ENCODE peak calls at places on chromosomes 4 and X, in nine cellular contexts. Y is ascending aorta, D is endothelial cell, G is glutamatergic neuron, B is OCI-LY7, A is breast epithelium, R is fibroblast of mammary gland, L is fibroblast of the aortic adventitia, Q is AG10803. F is an unnamed sample.

GRCh38 chr4:25863347-25863784 is 578 bp upstream of the SEL1L3 start:
- DNase-seq in Y (no peak), D (peak), G (peak), B (peak), A (no peak), R (no peak), L (no peak), Q (no peak), F (no peak)

GRCh38 chr4:125728568-125728967 is 413.8 kb downstream of the FAT4 start:
- DNase-seq in Y (no peak), D (no peak), G (no peak), B (no peak), A (no peak), R (peak), L (peak), Q (peak), F (no peak)

GRCh38 chr4:113823291-113823659 is 61.7 kb upstream of the CAMK2D start:
- DNase-seq in Y (no peak), D (no peak), G (no peak), B (no peak), A (no peak), R (peak), L (no peak), Q (peak), F (no peak)

GRCh38 chrX:44952329-44953027 is 79.5 kb downstream of the KDM6A start:
- DNase-seq in Y (no peak), D (no peak), G (no peak), B (no peak), A (no peak), R (no peak), L (no peak), Q (no peak), F (no peak)

GRCh38 chr4:1299301-1299860 is 9.7 kb downstream of the MAEA start:
- DNase-seq in Y (no peak), D (no peak), G (no peak), B (no peak), A (no peak), R (no peak), L (no peak), Q (no peak), F (no peak)

GRCh38 chrX:22097295-22097694 is 65.2 kb downstream of the PHEX start:
- DNase-seq in Y (no peak), D (no peak), G (no peak), B (no peak), A (no peak), R (peak), L (peak), Q (peak), F (no peak)

GRCh38 chr4:88172987-88173386 is 14.5 kb upstream of the ABCG2 start:
- DNase-seq in Y (no peak), D (no peak), G (no peak), B (no peak), A (no peak), R (no peak), L (no peak), Q (no peak), F (no peak)

GRCh38 chr4:8427761-8428287 is 12.7 kb downstream of the ACOX3 start:
- DNase-seq in Y (no peak), D (no peak), G (no peak), B (peak), A (peak), R (peak), L (peak), Q (peak), F (no peak)

GRCh38 chrX:19678941-19679340 is 163.6 kb upstream of the MAP3K15 start:
- DNase-seq in Y (no peak), D (no peak), G (no peak), B (peak), A (no peak), R (no peak), L (no peak), Q (no peak), F (no peak)

GRCh38 chrX:107508925-107509324 is 59.5 kb downstream of the FRMPD3 start:
- DNase-seq in Y (no peak), D (no peak), G (no peak), B (no peak), A (no peak), R (no peak), L (no peak), Q (no peak), F (no peak)

GRCh38 chrX:129777218-129777768 is 2.5 kb upstream of the SASH3 start:
- DNase-seq in Y (no peak), D (no peak), G (no peak), B (peak), A (peak), R (no peak), L (no peak), Q (no peak), F (no peak)

GRCh38 chrX:125203737-125204578 is 115.7 kb upstream of the TEX13C start:
- DNase-seq in Y (no peak), D (peak), G (peak), B (no peak), A (no peak), R (no peak), L (no peak), Q (peak), F (peak)

GRCh38 chrX:13791559-13791958 is 25.3 kb downstream of the GPM6B start:
- DNase-seq in Y (no peak), D (no peak), G (no peak), B (no peak), A (no peak), R (peak), L (no peak), Q (no peak), F (no peak)

GRCh38 chr4:20612313-20612712 is 87.9 kb upstream of the PACRGL start:
- DNase-seq in Y (no peak), D (no peak), G (no peak), B (no peak), A (no peak), R (peak), L (no peak), Q (no peak), F (no peak)

GRCh38 chrX:150482537-150483217 is 85.7 kb upstream of the MTM1 start:
- DNase-seq in Y (no peak), D (no peak), G (no peak), B (no peak), A (no peak), R (peak), L (peak), Q (peak), F (no peak)

GRCh38 chrX:69082753-69083150 is 82.5 kb downstream of the PJA1 start:
- DNase-seq in Y (no peak), D (no peak), G (no peak), B (no peak), A (no peak), R (no peak), L (no peak), Q (no peak), F (no peak)

GRCh38 chrX:113400193-113400704 is 559.6 kb upstream of the AMOT start:
- DNase-seq in Y (no peak), D (no peak), G (no peak), B (no peak), A (no peak), R (no peak), L (peak), Q (peak), F (no peak)

GRCh38 chr4:82437285-82438005 is 7.1 kb downstream of the ENOPH1 start:
- DNase-seq in Y (no peak), D (no peak), G (no peak), B (no peak), A (no peak), R (no peak), L (peak), Q (peak), F (no peak)

GRCh38 chr4:150960818-150961217 is 54.3 kb downstream of the LRBA start:
- DNase-seq in Y (no peak), D (peak), G (peak), B (peak), A (no peak), R (peak), L (no peak), Q (peak), F (no peak)

GRCh38 chrX:39821011-39821708 is 276.6 kb downstream of the BCOR start:
- DNase-seq in Y (no peak), D (peak), G (peak), B (no peak), A (no peak), R (peak), L (no peak), Q (peak), F (peak)

GRCh38 chrX:39327255-39327654 is 526.0 kb downstream of the MID1IP1 start:
- DNase-seq in Y (no peak), D (no peak), G (no peak), B (no peak), A (no peak), R (no peak), L (no peak), Q (no peak), F (no peak)

DNA sequence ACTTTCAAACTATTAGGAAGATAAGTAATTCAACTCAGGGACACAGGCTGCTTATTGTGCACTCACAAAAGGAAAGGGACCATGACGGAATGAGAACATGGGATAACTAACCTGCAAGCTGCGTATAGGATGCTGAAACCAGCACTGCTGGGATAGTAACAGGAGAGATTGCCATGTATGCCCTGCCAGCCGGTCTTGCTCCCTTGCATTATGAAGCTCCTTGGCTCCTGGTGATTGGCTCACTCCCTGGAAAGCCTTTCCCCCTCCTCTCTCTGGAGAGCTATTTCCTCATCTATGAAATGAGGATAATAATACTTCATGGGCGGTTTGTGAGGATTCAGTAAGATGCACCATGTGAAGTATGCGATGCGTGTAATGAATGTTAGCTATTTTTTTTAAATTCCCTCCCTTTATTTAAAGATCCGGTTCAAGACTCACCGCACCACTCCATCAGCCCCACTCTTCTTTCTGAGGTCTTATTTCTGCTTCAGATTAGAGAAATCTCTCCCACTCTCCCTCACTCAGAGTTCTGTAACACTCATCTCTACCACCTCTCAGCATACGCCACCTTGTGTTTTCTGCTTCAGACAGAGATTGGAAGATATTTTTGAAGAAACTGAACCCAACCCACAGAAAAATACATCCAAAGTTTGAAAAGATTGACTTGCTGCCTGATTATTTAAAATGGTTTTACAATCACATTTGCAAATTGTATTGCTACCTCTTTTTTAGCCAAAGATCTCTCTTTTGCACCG is 18.4 kb downstream of the MSMO1 start:
- DNase-seq in Y (no peak), D (no peak), G (no peak), B (no peak), A (no peak), R (peak), L (peak), Q (no peak), F (no peak)
- TF ChIP-seq CTCF in Y (peak), D (no peak), G (no peak), B (peak), A (no peak), R (peak), L (peak), Q (peak), F (no peak)

GRCh38 chrX:95044331-95044730 is 1370.3 kb downstream of the FAM133A start:
- DNase-seq in Y (no peak), D (no peak), G (no peak), B (no peak), A (no peak), R (no peak), L (no peak), Q (no peak), F (no peak)
- TF ChIP-seq CTCF in Y (no peak), D (no peak), G (no peak), B (no peak), A (no peak), R (no peak), L (no peak), Q (no peak), F (no peak)

GRCh38 chr4:170198742-170199141 is 109.0 kb upstream of the AADAT start:
- DNase-seq in Y (no peak), D (no peak), G (no peak), B (no peak), A (no peak), R (peak), L (no peak), Q (no peak), F (no peak)
- TF ChIP-seq CTCF in Y (peak), D (peak), G (no peak), B (peak), A (no peak), R (no peak), L (no peak), Q (no peak), F (peak)

DNA sequence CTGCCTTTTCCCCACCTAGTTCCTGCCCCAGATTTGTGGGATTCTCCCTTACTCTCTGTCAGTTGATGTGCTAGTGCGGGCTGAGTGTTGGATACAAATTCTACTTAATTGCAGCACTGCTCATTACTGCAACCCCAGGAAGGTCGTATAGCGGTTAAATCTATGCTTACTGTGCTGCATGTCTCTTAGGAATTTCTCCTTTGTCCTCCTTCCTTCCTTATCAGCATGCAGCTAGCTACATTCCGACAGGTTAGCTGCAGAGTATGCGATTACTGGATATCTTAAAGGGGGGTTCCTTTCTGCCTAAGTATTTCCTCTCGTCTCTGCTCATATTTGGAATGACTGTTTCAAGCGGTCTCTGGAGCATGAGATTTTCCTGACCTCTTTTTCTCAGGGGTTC is 662.8 kb downstream of the TLL1 start:
- DNase-seq in Y (no peak), D (no peak), G (no peak), B (no peak), A (no peak), R (no peak), L (no peak), Q (no peak), F (no peak)
- TF ChIP-seq CTCF in Y (no peak), D (no peak), G (no peak), B (no peak), A (no peak), R (no peak), L (no peak), Q (no peak), F (no peak)

GRCh38 chr4:111847256-111848108 is 297.8 kb upstream of the FAM241A start:
- DNase-seq in Y (no peak), D (no peak), G (no peak), B (no peak), A (no peak), R (peak), L (peak), Q (peak), F (no peak)
- TF ChIP-seq CTCF in Y (no peak), D (peak), G (peak), B (peak), A (no peak), R (peak), L (peak), Q (peak), F (peak)

F was measured in type B pancreatic cell.